ENCODE peak calls at places on chromosome 18, in ten cellular contexts. I, B, D, T, J, M, F, W, V and R are unnamed samples.

GRCh38 chr18:7485616-7486015 is 81.5 kb upstream of the PTPRM start:
- DNase-seq in I (no peak), B (no peak), D (no peak), T (no peak), J (no peak), M (no peak), F (no peak), W (no peak), V (no peak), R (no peak)

GRCh38 chr18:58861353-58861752 is 3.3 kb upstream of the ZNF532 start:
- DNase-seq in I (no peak), B (no peak), D (no peak), T (no peak), J (no peak), M (no peak), F (no peak), W (peak), V (no peak), R (no peak)

GRCh38 chr18:66646622-66647021 is 42.7 kb upstream of the CDH19 start:
- DNase-seq in I (no peak), B (no peak), D (no peak), T (no peak), J (peak), M (no peak), F (no peak), W (no peak), V (no peak), R (no peak)

GRCh38 chr18:57970356-57971095 is 73.5 kb upstream of the NEDD4L start:
- DNase-seq in I (no peak), B (no peak), D (no peak), T (no peak), J (no peak), M (no peak), F (no peak), W (no peak), V (no peak), R (no peak)

GRCh38 chr18:7946724-7947377 is 379.7 kb downstream of the PTPRM start:
- DNase-seq in I (no peak), B (no peak), D (peak), T (peak), J (peak), M (no peak), F (no peak), W (peak), V (no peak), R (peak)

GRCh38 chr18:57728941-57729511 is 74.1 kb downstream of the ATP8B1 start:
- DNase-seq in I (no peak), B (no peak), D (no peak), T (no peak), J (no peak), M (no peak), F (no peak), W (no peak), V (no peak), R (no peak)

GRCh38 chr18:57743008-57743407 is 60.1 kb downstream of the ATP8B1 start:
- DNase-seq in I (no peak), B (no peak), D (no peak), T (peak), J (peak), M (no peak), F (no peak), W (no peak), V (no peak), R (peak)

GRCh38 chr18:30992231-30992630 is 50.3 kb downstream of the DSC3 start:
- DNase-seq in I (no peak), B (no peak), D (no peak), T (no peak), J (no peak), M (no peak), F (no peak), W (no peak), V (no peak), R (no peak)

GRCh38 chr18:13500891-13501887 is 225.2 kb downstream of the FAM210A start:
- DNase-seq in I (peak), B (no peak), D (peak), T (peak), J (peak), M (no peak), F (no peak), W (no peak), V (no peak), R (no peak)

GRCh38 chr18:74249181-74249968 is 42.4 kb downstream of the CYB5A start:
- DNase-seq in I (no peak), B (no peak), D (no peak), T (peak), J (peak), M (no peak), F (no peak), W (no peak), V (no peak), R (peak)

GRCh38 chr18:49745051-49746014 is 68.0 kb downstream of the ACAA2 start:
- DNase-seq in I (no peak), B (no peak), D (no peak), T (no peak), J (no peak), M (no peak), F (no peak), W (no peak), V (no peak), R (no peak)

GRCh38 chr18:54220406-54220805 is 4.1 kb downstream of the MBD2 start:
- DNase-seq in I (no peak), B (no peak), D (no peak), T (no peak), J (no peak), M (no peak), F (no peak), W (no peak), V (peak), R (no peak)

GRCh38 chr18:3552305-3552704 is 102.3 kb downstream of the TGIF1 start:
- DNase-seq in I (no peak), B (no peak), D (no peak), T (no peak), J (no peak), M (no peak), F (no peak), W (no peak), V (no peak), R (no peak)

GRCh38 chr18:621181-621580 is 24.4 kb downstream of the CLUL1 start:
- DNase-seq in I (no peak), B (no peak), D (no peak), T (no peak), J (no peak), M (no peak), F (no peak), W (no peak), V (no peak), R (no peak)

GRCh38 chr18:10926565-10927194 is 222.7 kb downstream of the PIEZO2 start:
- DNase-seq in I (no peak), B (no peak), D (peak), T (peak), J (peak), M (no peak), F (no peak), W (no peak), V (no peak), R (no peak)

GRCh38 chr18:58605027-58606020 is 23.6 kb downstream of the ALPK2 start:
- DNase-seq in I (no peak), B (no peak), D (no peak), T (no peak), J (peak), M (no peak), F (no peak), W (no peak), V (no peak), R (no peak)

GRCh38 chr18:57009836-57010235 is 137.1 kb upstream of the BOD1L2 start:
- DNase-seq in I (no peak), B (no peak), D (no peak), T (no peak), J (no peak), M (no peak), F (no peak), W (no peak), V (no peak), R (no peak)

GRCh38 chr18:76491436-76491800 is 3.6 kb downstream of the ZNF516 start:
- DNase-seq in I (peak), B (peak), D (peak), T (peak), J (peak), M (no peak), F (no peak), W (peak), V (peak), R (no peak)

GRCh38 chr18:26768388-26768787 is 97.1 kb downstream of the AQP4 start:
- DNase-seq in I (no peak), B (no peak), D (no peak), T (no peak), J (no peak), M (no peak), F (no peak), W (no peak), V (no peak), R (no peak)

GRCh38 chr18:74476154-74476553 is 19.0 kb upstream of the DIPK1C start:
- DNase-seq in I (no peak), B (no peak), D (peak), T (no peak), J (peak), M (no peak), F (no peak), W (peak), V (no peak), R (no peak)

GRCh38 chr18:3906072-3906471 is 456.1 kb downstream of the TGIF1 start:
- DNase-seq in I (no peak), B (no peak), D (no peak), T (no peak), J (no peak), M (no peak), F (no peak), W (no peak), V (no peak), R (no peak)

GRCh38 chr18:13241893-13242175 is 23.3 kb downstream of the LDLRAD4 start:
- DNase-seq in I (no peak), B (no peak), D (no peak), T (no peak), J (no peak), M (no peak), F (peak), W (no peak), V (no peak), R (no peak)

GRCh38 chr18:5152335-5153020 is 44.6 kb downstream of the AKAIN1 start:
- DNase-seq in I (no peak), B (no peak), D (no peak), T (no peak), J (no peak), M (no peak), F (no peak), W (no peak), V (no peak), R (no peak)

GRCh38 chr18:8507361-8507760 is 101.9 kb upstream of the RAB12 start:
- DNase-seq in I (no peak), B (no peak), D (no peak), T (no peak), J (peak), M (no peak), F (peak), W (peak), V (peak), R (no peak)

GRCh38 chr18:49570836-49571235 is 9.0 kb downstream of the LIPG start:
- DNase-seq in I (no peak), B (no peak), D (no peak), T (no peak), J (no peak), M (no peak), F (no peak), W (no peak), V (no peak), R (no peak)

GRCh38 chr18:59459352-59460059 is 100.4 kb upstream of the LMAN1 start:
- DNase-seq in I (no peak), B (no peak), D (no peak), T (no peak), J (no peak), M (no peak), F (no peak), W (peak), V (peak), R (peak)

GRCh38 chr18:42086288-42086687 is 131.3 kb downstream of the PIK3C3 start:
- DNase-seq in I (no peak), B (no peak), D (no peak), T (peak), J (peak), M (no peak), F (no peak), W (no peak), V (no peak), R (no peak)

GRCh38 chr18:23779696-23780303 is 90.5 kb downstream of the LAMA3 start:
- DNase-seq in I (peak), B (no peak), D (no peak), T (no peak), J (peak), M (no peak), F (no peak), W (peak), V (no peak), R (no peak)
- TF ChIP-seq CTCF in I (no peak), B (no peak), D (no peak), T (no peak), J (peak), M (no peak), F (no peak), W (no peak), V (no peak), R (no peak)

DNA sequence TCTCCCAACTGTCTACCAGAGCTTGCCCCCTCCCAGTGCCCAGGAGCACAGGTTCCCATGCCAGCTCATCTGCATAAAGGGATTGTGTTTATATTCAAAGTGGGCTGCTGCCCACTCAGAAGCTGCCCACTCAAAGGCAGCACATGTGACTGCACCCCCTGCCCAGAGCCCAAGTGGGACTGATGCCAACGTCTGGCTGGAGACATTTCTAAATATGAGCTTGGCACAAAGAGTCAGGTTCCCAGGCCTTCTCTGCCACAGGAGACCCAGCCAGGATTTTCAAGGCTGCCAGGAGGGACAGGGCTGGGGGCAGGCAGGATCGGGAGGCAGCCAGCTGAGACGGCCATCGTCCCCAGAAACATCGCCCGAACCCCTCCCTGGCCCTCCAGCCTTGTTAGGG is 67.1 kb downstream of the ZBTB7C start:
- DNase-seq in I (no peak), B (no peak), D (peak), T (peak), J (no peak), M (no peak), F (no peak), W (no peak), V (no peak), R (no peak)
- H3K27ac ChIP-seq in I (no peak), B (peak), D (peak), T (peak), J (no peak), M (no peak), F (peak), W (peak), V (no peak), R (no peak)

GRCh38 chr18:33579868-33580205 is 1.8 kb downstream of the ASXL3 start:
- DNase-seq in I (no peak), B (no peak), D (no peak), T (no peak), J (no peak), M (no peak), F (no peak), W (no peak), V (no peak), R (no peak)
- H3K4me3 ChIP-seq in I (peak), B (peak), D (peak), T (no peak), J (no peak), M (peak), F (peak), W (peak), V (peak), R (no peak)

DNA sequence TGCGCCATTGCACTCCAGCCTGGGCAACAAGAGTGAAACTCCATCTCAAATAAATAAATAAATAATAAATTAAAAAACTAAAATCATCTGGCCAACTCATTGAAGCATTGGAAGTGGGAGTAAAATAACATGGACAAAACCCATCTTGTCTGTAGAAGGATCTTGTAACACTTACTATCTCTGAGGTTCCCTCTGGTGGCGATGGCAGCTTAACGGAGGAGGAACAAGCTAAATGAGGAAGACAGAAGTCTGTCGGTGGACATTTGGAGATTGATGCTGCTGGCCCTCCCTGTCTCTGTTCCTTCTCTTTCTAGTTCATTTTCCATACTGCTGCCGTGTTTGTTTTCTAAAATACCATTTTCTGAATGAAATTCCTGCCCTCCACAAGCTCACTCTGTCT is 43.4 kb downstream of the ZCCHC2 start:
- DNase-seq in I (peak), B (no peak), D (peak), T (peak), J (no peak), M (no peak), F (no peak), W (peak), V (peak), R (no peak)
- TF ChIP-seq CTCF in I (no peak), B (peak), D (no peak), T (peak), J (peak), M (peak), F (no peak), W (no peak), V (no peak), R (peak)

GRCh38 chr18:22182884-22183610 is 13.7 kb downstream of the GATA6 start:
- DNase-seq in I (no peak), B (no peak), D (no peak), T (no peak), J (no peak), M (no peak), F (no peak), W (no peak), V (no peak), R (no peak)

GRCh38 chr18:22183647-22184161 is 14.3 kb downstream of the GATA6 start:
- DNase-seq in I (no peak), B (no peak), D (no peak), T (no peak), J (no peak), M (no peak), F (no peak), W (no peak), V (no peak), R (no peak)

GRCh38 chr18:22179174-22179573 is 9.8 kb downstream of the GATA6 start:
- DNase-seq in I (no peak), B (no peak), D (no peak), T (no peak), J (no peak), M (no peak), F (no peak), W (no peak), V (no peak), R (no peak)

GRCh38 chr18:22179631-22180030 is 10.2 kb downstream of the GATA6 start:
- DNase-seq in I (no peak), B (no peak), D (no peak), T (no peak), J (no peak), M (no peak), F (no peak), W (no peak), V (no peak), R (no peak)

DNA sequence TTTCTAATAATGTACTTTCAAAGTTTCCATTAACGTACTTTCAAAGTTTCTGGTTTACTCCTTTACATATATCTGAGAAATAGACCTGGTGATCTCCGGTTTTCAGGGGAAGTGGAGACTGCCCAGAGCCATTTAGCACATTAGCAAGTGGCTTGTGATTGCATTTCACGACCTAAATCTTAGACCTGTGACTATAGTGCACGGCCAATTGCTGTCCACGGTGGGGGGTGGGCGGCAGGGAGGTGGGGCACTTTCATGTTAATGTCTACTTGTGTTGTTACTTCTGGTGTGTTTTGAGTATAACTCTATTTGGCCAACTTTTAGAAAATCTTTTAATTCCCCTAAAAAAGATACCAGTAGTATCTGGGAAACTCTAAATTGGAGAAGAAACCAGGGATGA is 11.3 kb downstream of the GATA6 start:
- DNase-seq in I (no peak), B (no peak), D (no peak), T (peak), J (no peak), M (no peak), F (no peak), W (no peak), V (no peak), R (no peak)
- H3K27ac ChIP-seq in I (no peak), B (no peak), D (no peak), T (peak), J (no peak), M (no peak), F (peak), W (no peak), V (no peak), R (no peak)

GRCh38 chr18:61333746-61334490 is 688 bp downstream of the CDH20 start:
- DNase-seq in I (no peak), B (no peak), D (no peak), T (no peak), J (no peak), M (no peak), F (no peak), W (peak), V (no peak), R (no peak)
- H3K4me3 ChIP-seq in I (no peak), B (peak), D (peak), T (no peak), J (peak), M (peak), F (peak), W (peak), V (no peak), R (no peak)